ENCODE peak calls at places on chromosomes 13 and 19, in seven cellular contexts. One of them, this sample, is unnamed.

GRCh38 chr13:27128825-27129627 is 42.6 kb downstream of the USP12 start:
- DNase-seq in GM04504: no peak
- DNase-seq in T-helper 17 cell: no peak
- DNase-seq in sciatic nerve: no peak
- DNase-seq in ascending aorta: no peak
- DNase-seq in WTC11: no peak
- DNase-seq in NCI-H2081: no peak
- DNase-seq in this sample: no peak

GRCh38 chr13:87674143-87674772 is 3.1 kb downstream of the SLITRK5 start:
- DNase-seq in GM04504: no peak
- DNase-seq in T-helper 17 cell: no peak
- DNase-seq in sciatic nerve: no peak
- DNase-seq in ascending aorta: no peak
- DNase-seq in WTC11: no peak
- DNase-seq in NCI-H2081: peak
- DNase-seq in this sample: no peak

GRCh38 chr13:106034201-106034600 is 501.3 kb downstream of the EFNB2 start:
- DNase-seq in GM04504: no peak
- DNase-seq in T-helper 17 cell: no peak
- DNase-seq in sciatic nerve: no peak
- DNase-seq in ascending aorta: no peak
- DNase-seq in WTC11: no peak
- DNase-seq in NCI-H2081: no peak
- DNase-seq in this sample: no peak

GRCh38 chr19:18483119-18483518 is 38.8 kb downstream of the ELL start:
- DNase-seq in GM04504: no peak
- DNase-seq in T-helper 17 cell: no peak
- DNase-seq in sciatic nerve: no peak
- DNase-seq in ascending aorta: no peak
- DNase-seq in WTC11: no peak
- DNase-seq in NCI-H2081: peak
- DNase-seq in this sample: no peak

GRCh38 chr13:81791636-81792035 is 1450.7 kb upstream of the SPRY2 start:
- DNase-seq in GM04504: no peak
- DNase-seq in T-helper 17 cell: no peak
- DNase-seq in sciatic nerve: no peak
- DNase-seq in ascending aorta: no peak
- DNase-seq in WTC11: no peak
- DNase-seq in NCI-H2081: no peak
- DNase-seq in this sample: no peak

GRCh38 chr19:8397746-8398721 is 7.9 kb downstream of the RAB11B start:
- DNase-seq in GM04504: no peak
- DNase-seq in T-helper 17 cell: no peak
- DNase-seq in sciatic nerve: no peak
- DNase-seq in ascending aorta: no peak
- DNase-seq in WTC11: no peak
- DNase-seq in NCI-H2081: no peak
- DNase-seq in this sample: no peak

GRCh38 chr19:41694196-41694595 is 6.1 kb upstream of the CEACAM7 start:
- DNase-seq in GM04504: no peak
- DNase-seq in T-helper 17 cell: no peak
- DNase-seq in sciatic nerve: peak
- DNase-seq in ascending aorta: peak
- DNase-seq in WTC11: no peak
- DNase-seq in NCI-H2081: no peak
- DNase-seq in this sample: no peak

GRCh38 chr19:11168568-11168967 is 13.0 kb upstream of the SPC24 start:
- DNase-seq in GM04504: peak
- DNase-seq in T-helper 17 cell: no peak
- DNase-seq in sciatic nerve: no peak
- DNase-seq in ascending aorta: peak
- DNase-seq in WTC11: no peak
- DNase-seq in NCI-H2081: no peak
- DNase-seq in this sample: no peak

GRCh38 chr13:53417601-53418000 is 389.0 kb downstream of the OLFM4 start:
- DNase-seq in GM04504: no peak
- DNase-seq in T-helper 17 cell: no peak
- DNase-seq in sciatic nerve: no peak
- DNase-seq in ascending aorta: no peak
- DNase-seq in WTC11: no peak
- DNase-seq in NCI-H2081: no peak
- DNase-seq in this sample: no peak

GRCh38 chr19:13899393-13899792 is 6.5 kb downstream of the BRME1 start:
- DNase-seq in GM04504: no peak
- DNase-seq in T-helper 17 cell: no peak
- DNase-seq in sciatic nerve: no peak
- DNase-seq in ascending aorta: no peak
- DNase-seq in WTC11: no peak
- DNase-seq in NCI-H2081: peak
- DNase-seq in this sample: no peak

GRCh38 chr19:3480383-3481091 is at the start of gene SMIM24:
- DNase-seq in GM04504: no peak
- DNase-seq in T-helper 17 cell: no peak
- DNase-seq in sciatic nerve: no peak
- DNase-seq in ascending aorta: no peak
- DNase-seq in WTC11: no peak
- DNase-seq in NCI-H2081: no peak
- DNase-seq in this sample: no peak

GRCh38 chr13:113096745-113097305 is 8.8 kb upstream of the F7 start:
- DNase-seq in GM04504: no peak
- DNase-seq in T-helper 17 cell: no peak
- DNase-seq in sciatic nerve: no peak
- DNase-seq in ascending aorta: no peak
- DNase-seq in WTC11: no peak
- DNase-seq in NCI-H2081: no peak
- DNase-seq in this sample: no peak

GRCh38 chr13:95585867-95586266 is 33.3 kb downstream of the CLDN10 start:
- DNase-seq in GM04504: no peak
- DNase-seq in T-helper 17 cell: no peak
- DNase-seq in sciatic nerve: no peak
- DNase-seq in ascending aorta: no peak
- DNase-seq in WTC11: no peak
- DNase-seq in NCI-H2081: no peak
- DNase-seq in this sample: no peak

GRCh38 chr13:104382941-104383340 is 1316.7 kb upstream of the SLC10A2 start:
- DNase-seq in GM04504: no peak
- DNase-seq in T-helper 17 cell: no peak
- DNase-seq in sciatic nerve: no peak
- DNase-seq in ascending aorta: no peak
- DNase-seq in WTC11: no peak
- DNase-seq in NCI-H2081: no peak
- DNase-seq in this sample: no peak

GRCh38 chr13:60765700-60766411 is 368.8 kb downstream of the TDRD3 start:
- DNase-seq in GM04504: no peak
- DNase-seq in T-helper 17 cell: no peak
- DNase-seq in sciatic nerve: no peak
- DNase-seq in ascending aorta: no peak
- DNase-seq in WTC11: no peak
- DNase-seq in NCI-H2081: no peak
- DNase-seq in this sample: no peak

GRCh38 chr13:80084086-80084676 is 256.7 kb downstream of the SPRY2 start:
- DNase-seq in GM04504: peak
- DNase-seq in T-helper 17 cell: no peak
- DNase-seq in sciatic nerve: no peak
- DNase-seq in ascending aorta: no peak
- DNase-seq in WTC11: no peak
- DNase-seq in NCI-H2081: peak
- DNase-seq in this sample: no peak

This sample was measured in T-helper 9 cell.